ENCODE peak calls at places on chromosomes 7 and 10, in five cellular contexts. Z is A549, B is H1, I is HCT116, Y is K562. R is an unnamed sample.

GRCh38 chr7:76428868-76429805 is 4.4 kb downstream of the ZP3 start:
- DNase-seq in Z (no peak), B (no peak), I (no peak), Y (no peak), R (peak)

GRCh38 chr7:11478873-11479272 is 353.1 kb downstream of the THSD7A start:
- DNase-seq in Z (no peak), B (no peak), I (no peak), Y (no peak), R (peak)

GRCh38 chr7:27547401-27547800 is 115.3 kb downstream of the HIBADH start:
- DNase-seq in Z (no peak), B (no peak), I (no peak), Y (no peak), R (no peak)

GRCh38 chr7:121182902-121183301 is 145.9 kb upstream of the WNT16 start:
- DNase-seq in Z (no peak), B (no peak), I (no peak), Y (no peak), R (no peak)

GRCh38 chr10:91551856-91552255 is 81.0 kb downstream of the PPP1R3C start:
- DNase-seq in Z (peak), B (peak), I (peak), Y (peak), R (peak)

GRCh38 chr10:58723977-58724376 is 211.3 kb downstream of the BICC1 start:
- DNase-seq in Z (no peak), B (no peak), I (no peak), Y (no peak), R (no peak)

GRCh38 chr10:110020265-110020664 is 12.5 kb downstream of the ADD3 start:
- DNase-seq in Z (no peak), B (no peak), I (no peak), Y (no peak), R (no peak)

GRCh38 chr10:241451-241850 is 106.2 kb downstream of the ZMYND11 start:
- DNase-seq in Z (no peak), B (no peak), I (no peak), Y (no peak), R (no peak)

GRCh38 chr10:61464461-61465215 is 11.5 kb upstream of the TMEM26 start:
- DNase-seq in Z (no peak), B (no peak), I (no peak), Y (no peak), R (no peak)

GRCh38 chr10:126016156-126016805 is 119.9 kb downstream of the FANK1 start:
- DNase-seq in Z (no peak), B (no peak), I (no peak), Y (no peak), R (no peak)

GRCh38 chr7:69630292-69630691 is 32.0 kb downstream of the AUTS2 start:
- DNase-seq in Z (peak), B (no peak), I (no peak), Y (no peak), R (no peak)

DNA sequence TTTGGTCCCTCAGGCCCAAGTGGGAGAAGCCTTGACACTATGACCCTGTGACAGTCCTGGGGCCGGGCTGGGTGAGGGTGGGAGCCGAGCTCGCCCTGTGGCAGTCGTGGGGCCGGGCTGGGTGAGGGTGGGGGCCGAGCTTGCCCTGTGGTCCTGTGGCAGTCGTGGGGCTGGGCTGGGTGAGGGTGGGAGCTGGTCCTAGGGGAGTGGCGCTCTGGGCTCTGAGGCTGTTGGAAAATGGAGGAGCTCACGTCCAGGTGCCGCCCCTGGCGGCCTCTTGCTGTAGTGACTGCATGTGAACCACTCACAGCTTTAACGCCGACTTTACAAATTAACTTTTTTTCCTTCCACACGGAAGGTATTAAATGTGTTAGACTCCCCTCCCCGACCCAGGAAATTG is 312.6 kb downstream of the WDR37 start:
- DNase-seq in Z (peak), B (peak), I (peak), Y (peak), R (peak)
- TF ChIP-seq MAX in Z (no peak), B (peak), I (no peak), Y (no peak), R (no peak)

GRCh38 chr7:105990141-105990540 is 27.1 kb downstream of the CDHR3 start:
- DNase-seq in Z (no peak), B (no peak), I (no peak), Y (no peak), R (no peak)
- TF ChIP-seq MAX in Z (no peak), B (no peak), I (no peak), Y (no peak), R (no peak)

DNA sequence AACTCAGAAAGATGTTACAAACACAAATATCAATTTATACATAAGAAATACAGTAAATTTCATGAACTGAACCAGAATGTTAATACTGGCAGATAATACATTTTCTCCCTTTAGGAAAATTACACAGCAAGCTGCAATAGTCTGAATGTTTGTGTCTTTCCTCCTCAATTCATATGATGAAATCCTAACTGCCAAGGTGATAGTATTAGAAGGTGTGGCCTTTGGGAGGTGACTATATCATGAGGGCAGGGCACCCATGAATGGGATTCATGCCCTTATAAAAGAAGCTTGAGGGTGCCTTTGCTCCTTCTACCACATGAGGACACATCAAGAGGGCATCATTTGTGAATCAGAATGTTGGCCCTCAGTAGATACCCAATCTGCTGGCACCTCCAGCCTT is 64.3 kb upstream of the GPR22 start:
- DNase-seq in Z (no peak), B (no peak), I (peak), Y (no peak), R (no peak)
- TF ChIP-seq MAX in Z (no peak), B (no peak), I (no peak), Y (no peak), R (no peak)

GRCh38 chr7:18873674-18874341 is 243.6 kb downstream of the TWIST1 start:
- DNase-seq in Z (no peak), B (no peak), I (no peak), Y (no peak), R (no peak)
- TF ChIP-seq MAX in Z (no peak), B (no peak), I (no peak), Y (no peak), R (no peak)

DNA sequence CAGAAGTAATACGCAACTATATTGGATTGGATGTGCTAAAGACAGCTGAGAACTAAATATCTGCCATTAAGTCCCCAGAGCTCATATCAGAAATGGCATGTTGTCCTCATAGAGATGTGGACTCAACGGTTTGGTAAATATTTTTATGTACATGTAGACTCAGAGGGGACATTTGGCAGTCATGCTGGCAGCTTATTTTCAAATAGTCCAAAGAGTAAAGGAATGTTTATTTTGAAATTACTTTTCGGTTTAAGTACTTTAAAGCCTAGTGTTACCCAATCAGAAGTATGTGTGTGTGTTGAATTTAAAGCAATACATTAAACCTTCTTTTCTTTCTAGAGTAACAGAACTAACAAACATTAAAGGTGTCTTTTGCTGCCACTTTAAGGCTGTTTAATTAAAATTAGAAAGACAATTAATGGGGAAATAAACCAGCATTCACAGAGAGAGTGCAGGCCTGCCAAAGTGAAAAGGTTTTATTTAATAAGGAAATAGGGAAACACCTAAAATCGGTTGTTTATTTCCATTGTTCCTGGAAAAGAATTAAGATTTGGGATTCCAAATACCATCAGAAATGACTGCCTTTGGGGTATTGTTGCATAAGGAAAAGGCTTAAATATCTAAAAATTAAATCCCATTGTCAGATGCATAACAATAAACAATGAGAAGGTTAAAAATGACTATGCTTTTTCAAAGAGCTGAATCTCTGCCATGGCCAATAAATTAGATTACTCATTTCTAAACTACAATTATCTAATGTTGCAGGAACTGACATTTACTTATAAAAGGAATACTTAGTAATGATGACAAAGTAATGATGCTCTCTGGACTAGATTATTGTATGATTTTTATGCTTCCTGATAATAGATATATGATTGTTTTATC is 113.4 kb upstream of the AHR start:
- DNase-seq in Z (no peak), B (no peak), I (no peak), Y (no peak), R (no peak)
- TF ChIP-seq MAX in Z (no peak), B (no peak), I (no peak), Y (no peak), R (no peak)

GRCh38 chr7:149010451-149010850 is 17.9 kb downstream of the PDIA4 start:
- DNase-seq in Z (no peak), B (no peak), I (no peak), Y (no peak), R (no peak)

GRCh38 chr7:149016876-149017275 is 11.4 kb downstream of the PDIA4 start:
- DNase-seq in Z (no peak), B (no peak), I (no peak), Y (no peak), R (no peak)

GRCh38 chr7:149011491-149011890 is 16.8 kb downstream of the PDIA4 start:
- DNase-seq in Z (no peak), B (no peak), I (no peak), Y (no peak), R (no peak)

GRCh38 chr7:149013876-149014275 is 14.4 kb downstream of the PDIA4 start:
- DNase-seq in Z (no peak), B (no peak), I (no peak), Y (peak), R (no peak)

GRCh38 chr7:149014309-149014708 is 14.0 kb downstream of the PDIA4 start:
- DNase-seq in Z (no peak), B (no peak), I (no peak), Y (no peak), R (no peak)
- TF ChIP-seq MAX in Z (no peak), B (no peak), I (no peak), Y (no peak), R (no peak)

DNA sequence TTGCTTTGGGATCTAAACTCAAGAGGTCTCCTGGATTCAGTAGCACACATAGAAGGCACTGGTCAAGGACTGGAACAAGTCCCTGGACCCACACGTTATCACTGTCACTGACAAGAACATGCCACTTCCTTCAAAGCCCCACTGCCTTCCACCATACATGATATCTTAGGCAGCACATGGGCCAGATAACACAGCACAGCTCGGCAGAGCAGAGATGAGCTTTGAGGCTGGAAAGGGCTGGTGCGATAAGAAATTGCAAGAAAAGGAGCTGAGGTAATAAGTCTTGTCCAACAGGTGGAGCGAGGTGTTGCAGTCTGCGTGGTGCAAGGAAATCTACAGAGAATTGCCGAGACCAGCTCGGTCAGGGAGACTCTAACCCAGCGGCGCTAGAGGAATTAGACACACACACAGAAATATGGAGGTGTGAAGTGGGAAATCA is 139.8 kb upstream of the CDK13 start:
- DNase-seq in Z (peak), B (no peak), I (peak), Y (peak), R (no peak)
- TF ChIP-seq MAX in Z (no peak), B (no peak), I (no peak), Y (peak), R (no peak)

GRCh38 chr7:5704534-5704922 is 76.9 kb downstream of the RNF216 start:
- DNase-seq in Z (peak), B (peak), I (peak), Y (peak), R (peak)
- TF ChIP-seq MAX in Z (no peak), B (no peak), I (peak), Y (no peak), R (no peak)

GRCh38 chr7:44911911-44912310 is 26.6 kb upstream of the PURB start:
- DNase-seq in Z (no peak), B (no peak), I (no peak), Y (no peak), R (no peak)

GRCh38 chr7:44918029-44918428 is 32.7 kb upstream of the PURB start:
- DNase-seq in Z (no peak), B (no peak), I (no peak), Y (no peak), R (no peak)

GRCh38 chr7:44912775-44913347 is 27.5 kb upstream of the PURB start:
- DNase-seq in Z (peak), B (no peak), I (no peak), Y (no peak), R (no peak)

GRCh38 chr7:44917465-44917864 is 32.1 kb upstream of the PURB start:
- DNase-seq in Z (no peak), B (no peak), I (no peak), Y (no peak), R (no peak)

DNA sequence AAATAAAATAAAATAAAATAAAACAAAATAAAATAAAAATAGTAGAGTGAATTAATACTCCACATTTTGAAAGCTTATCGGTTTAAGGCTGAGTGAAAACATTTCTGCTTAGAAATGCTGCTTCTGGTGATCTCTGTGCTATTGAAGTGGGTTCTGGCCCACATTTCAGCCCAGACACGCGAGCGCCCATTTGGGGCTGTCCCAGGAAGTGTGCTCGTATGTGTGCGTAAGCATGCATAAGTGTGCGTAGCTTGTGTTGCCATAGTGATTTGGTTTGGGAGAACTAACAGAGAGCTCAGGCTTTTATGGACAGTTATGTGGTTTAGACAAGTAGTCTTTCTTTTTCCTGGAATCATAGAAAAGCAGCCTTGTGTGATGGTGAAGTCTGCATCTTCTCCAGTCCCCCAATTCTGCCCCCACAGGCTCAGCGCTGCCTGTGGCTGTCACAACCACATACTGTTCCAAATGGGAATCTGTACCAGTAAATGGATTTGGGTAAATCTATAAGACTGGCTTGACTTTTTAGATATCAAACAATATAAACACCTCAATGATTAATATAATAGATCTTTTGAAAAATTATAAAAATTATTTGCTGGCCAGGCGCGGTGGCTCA is 29.8 kb upstream of the PURB start:
- DNase-seq in Z (no peak), B (no peak), I (no peak), Y (no peak), R (no peak)
- TF ChIP-seq MAX in Z (no peak), B (no peak), I (no peak), Y (no peak), R (no peak)

DNA sequence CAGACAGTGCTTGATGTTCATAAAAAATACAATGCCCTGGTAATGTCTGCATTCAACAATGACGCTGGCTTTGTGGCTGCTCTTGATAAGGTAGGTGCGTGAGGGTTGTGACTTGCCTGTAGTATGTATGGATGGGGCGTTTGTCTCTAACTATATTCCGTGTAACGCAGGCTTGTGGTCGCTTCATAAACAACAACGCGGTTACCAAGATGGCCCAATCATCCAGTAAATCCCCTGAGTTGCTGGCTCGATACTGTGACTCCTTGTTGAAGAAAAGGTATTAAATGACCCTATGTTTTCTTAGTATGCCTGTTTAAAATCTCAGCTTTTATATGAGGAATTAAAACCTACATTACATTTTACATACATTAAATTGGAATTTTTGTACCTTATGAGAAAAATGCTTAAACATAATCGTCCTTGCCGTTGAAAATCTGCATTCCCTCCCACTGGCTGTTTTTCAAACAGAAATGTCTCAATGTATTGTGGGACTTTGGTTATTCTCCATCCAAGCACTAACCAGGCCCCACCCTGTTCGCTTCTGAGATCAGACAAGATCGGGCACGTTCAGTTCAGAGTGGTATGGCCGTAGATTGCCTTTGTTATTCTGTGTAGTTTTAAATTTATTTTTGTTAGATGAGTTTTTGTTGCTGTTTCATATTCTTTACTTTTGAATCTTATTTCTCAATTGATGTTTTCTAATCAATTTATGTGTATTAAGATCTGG is 85.3 kb downstream of the CUL1 start:
- DNase-seq in Z (no peak), B (no peak), I (no peak), Y (no peak), R (no peak)
- TF ChIP-seq MAX in Z (no peak), B (no peak), I (no peak), Y (no peak), R (no peak)